ENCODE peak calls at places on chromosome 19, in nine cellular contexts. W is EH; E is AG09309; Q is left cardiac atrium; N is RWPE1; V is activated CD4-positive, alpha-beta T cell treated with anti-CD3 and anti-CD28 coated beads, Interleukin-2, amount 50 U/mL, for 1 hour; O is Caki2; M is HL-60; J is stimulated activated CD8-positive, alpha-beta memory T cell treated with anti-CD3 and anti-CD28 coated beads, Interleukin-4, amount 100 ng/mL, for 48 hours. T is an unnamed sample.

GRCh38 chr19:1067341-1068103 is 555 bp downstream of the ARHGAP45 start:
- DNase-seq in W (no peak), E (no peak), Q (no peak), N (no peak), V (peak), O (no peak), M (peak), J (no peak), T (no peak)

GRCh38 chr19:54158812-54159351 is 639 bp downstream of the LENG1 start:
- DNase-seq in W (peak), E (no peak), Q (no peak), N (no peak), V (no peak), O (no peak), M (no peak), J (peak), T (no peak)

GRCh38 chr19:46624958-46625661 is at the start of gene PTGIR:
- DNase-seq in W (peak), E (no peak), Q (peak), N (no peak), V (no peak), O (no peak), M (peak), J (peak), T (peak)

GRCh38 chr19:1112254-1113208 is 8.7 kb downstream of the GPX4 start:
- DNase-seq in W (no peak), E (no peak), Q (no peak), N (no peak), V (no peak), O (no peak), M (no peak), J (no peak), T (no peak)

GRCh38 chr19:29526730-29527499 is 1.1 kb downstream of the VSTM2B start:
- DNase-seq in W (no peak), E (no peak), Q (no peak), N (no peak), V (no peak), O (no peak), M (no peak), J (peak), T (no peak)

GRCh38 chr19:18520848-18521691 is 800 bp downstream of the ELL start:
- DNase-seq in W (peak), E (no peak), Q (peak), N (no peak), V (peak), O (peak), M (peak), J (peak), T (peak)

GRCh38 chr19:57068921-57069697 is 50.7 kb upstream of the USP29 start:
- DNase-seq in W (no peak), E (no peak), Q (peak), N (no peak), V (no peak), O (no peak), M (no peak), J (peak), T (peak)

GRCh38 chr19:17205237-17206140 is 9.7 kb upstream of the USE1 start:
- DNase-seq in W (peak), E (no peak), Q (peak), N (peak), V (peak), O (no peak), M (peak), J (peak), T (peak)

GRCh38 chr19:52941941-52942370 is 18.7 kb upstream of the ZNF888 start:
- DNase-seq in W (peak), E (no peak), Q (peak), N (peak), V (no peak), O (peak), M (peak), J (peak), T (peak)

GRCh38 chr19:39563408-39563807 is 23.4 kb upstream of the EID2 start:
- DNase-seq in W (peak), E (no peak), Q (no peak), N (no peak), V (no peak), O (peak), M (no peak), J (no peak), T (peak)

GRCh38 chr19:3852614-3853254 is 16.1 kb downstream of the ZFR2 start:
- DNase-seq in W (peak), E (no peak), Q (no peak), N (peak), V (peak), O (peak), M (peak), J (peak), T (no peak)

GRCh38 chr19:52685811-52686210 is 47.7 kb upstream of the ZNF83 start:
- DNase-seq in W (no peak), E (no peak), Q (no peak), N (no peak), V (no peak), O (no peak), M (no peak), J (no peak), T (no peak)

GRCh38 chr19:42095814-42096230 is 19.9 kb downstream of the ZNF574 start:
- DNase-seq in W (no peak), E (no peak), Q (no peak), N (no peak), V (no peak), O (no peak), M (no peak), J (no peak), T (no peak)

GRCh38 chr19:3346677-3347353 is 19.6 kb upstream of the NFIC start:
- DNase-seq in W (peak), E (no peak), Q (peak), N (no peak), V (no peak), O (no peak), M (no peak), J (no peak), T (peak)

GRCh38 chr19:3007975-3008374 is 21.1 kb downstream of the TLE2 start:
- DNase-seq in W (no peak), E (no peak), Q (no peak), N (no peak), V (no peak), O (no peak), M (no peak), J (no peak), T (peak)

GRCh38 chr19:15285896-15286591 is 46.3 kb downstream of the BRD4 start:
- DNase-seq in W (no peak), E (no peak), Q (no peak), N (no peak), V (no peak), O (no peak), M (peak), J (no peak), T (no peak)